ENCODE peak calls at places on chromosome 3, in eight cellular contexts. One of them, this sample, is unnamed.

GRCh38 chr3:31981206-31982181 is at the start of the genes OSBPL10 and ZNF860:
- DNase-seq in AG20443: peak; percentile 77
- DNase-seq in breast epithelium: peak; percentile 77
- DNase-seq in H54: peak; percentile 69
- DNase-seq in MCF 10A: peak; percentile 95
- DNase-seq in activated CD4-positive, alpha-beta T cell treated with anti-CD3 and anti-CD28 coated beads for 4 hours: peak; percentile 8
- DNase-seq in psoas muscle: peak; percentile 86
- DNase-seq in EL: peak; percentile 94
- DNase-seq in this sample: peak; percentile 94

GRCh38 chr3:37779289-37780152 is 82.2 kb upstream of the CTDSPL start:
- DNase-seq in AG20443: peak; percentile 86
- DNase-seq in breast epithelium: no peak
- DNase-seq in H54: peak; percentile 50
- DNase-seq in MCF 10A: peak; percentile 69
- DNase-seq in activated CD4-positive, alpha-beta T cell treated with anti-CD3 and anti-CD28 coated beads for 4 hours: no peak
- DNase-seq in psoas muscle: no peak
- DNase-seq in EL: peak; percentile 69
- DNase-seq in this sample: peak; percentile 87

GRCh38 chr3:46070458-46071136 is 43.3 kb upstream of the XCR1 start:
- DNase-seq in AG20443: no peak
- DNase-seq in breast epithelium: no peak
- DNase-seq in H54: no peak
- DNase-seq in MCF 10A: no peak
- DNase-seq in activated CD4-positive, alpha-beta T cell treated with anti-CD3 and anti-CD28 coated beads for 4 hours: no peak
- DNase-seq in psoas muscle: no peak
- DNase-seq in EL: no peak
- DNase-seq in this sample: no peak

GRCh38 chr3:152259480-152259879 is 9.2 kb upstream of the MBNL1 start:
- DNase-seq in AG20443: no peak
- DNase-seq in breast epithelium: no peak
- DNase-seq in H54: no peak
- DNase-seq in MCF 10A: no peak
- DNase-seq in activated CD4-positive, alpha-beta T cell treated with anti-CD3 and anti-CD28 coated beads for 4 hours: no peak
- DNase-seq in psoas muscle: no peak
- DNase-seq in EL: no peak
- DNase-seq in this sample: no peak

GRCh38 chr3:197750863-197751737 is 1.4 kb downstream of the FYTTD1 start:
- DNase-seq in AG20443: peak; percentile 33
- DNase-seq in breast epithelium: peak; percentile 26
- DNase-seq in H54: no peak
- DNase-seq in MCF 10A: peak; percentile 52
- DNase-seq in activated CD4-positive, alpha-beta T cell treated with anti-CD3 and anti-CD28 coated beads for 4 hours: peak; percentile 24
- DNase-seq in psoas muscle: peak; percentile 82
- DNase-seq in EL: peak; percentile 49
- DNase-seq in this sample: peak; percentile 77

GRCh38 chr3:4704552-4704951 is 211.4 kb downstream of the ITPR1 start:
- DNase-seq in AG20443: no peak
- DNase-seq in breast epithelium: no peak
- DNase-seq in H54: no peak
- DNase-seq in MCF 10A: no peak
- DNase-seq in activated CD4-positive, alpha-beta T cell treated with anti-CD3 and anti-CD28 coated beads for 4 hours: no peak
- DNase-seq in psoas muscle: no peak
- DNase-seq in EL: no peak
- DNase-seq in this sample: no peak

GRCh38 chr3:44584646-44585501 is at the start of gene ZNF660:
- DNase-seq in AG20443: peak; percentile 89
- DNase-seq in breast epithelium: peak; percentile 19
- DNase-seq in H54: no peak
- DNase-seq in MCF 10A: no peak
- DNase-seq in activated CD4-positive, alpha-beta T cell treated with anti-CD3 and anti-CD28 coated beads for 4 hours: no peak
- DNase-seq in psoas muscle: peak; percentile 69
- DNase-seq in EL: peak; percentile 72
- DNase-seq in this sample: peak; percentile 37

GRCh38 chr3:43699864-43700263 is 9.1 kb downstream of the ABHD5 start:
- DNase-seq in AG20443: no peak
- DNase-seq in breast epithelium: no peak
- DNase-seq in H54: no peak
- DNase-seq in MCF 10A: peak; percentile 52
- DNase-seq in activated CD4-positive, alpha-beta T cell treated with anti-CD3 and anti-CD28 coated beads for 4 hours: no peak
- DNase-seq in psoas muscle: no peak
- DNase-seq in EL: peak; percentile 28
- DNase-seq in this sample: no peak

GRCh38 chr3:20039765-20040475 is at the start of gene KAT2B:
- DNase-seq in AG20443: peak; percentile 86
- DNase-seq in breast epithelium: peak; percentile 52
- DNase-seq in H54: peak; percentile 63
- DNase-seq in MCF 10A: peak; percentile 70
- DNase-seq in activated CD4-positive, alpha-beta T cell treated with anti-CD3 and anti-CD28 coated beads for 4 hours: peak; percentile 80
- DNase-seq in psoas muscle: peak; percentile 81
- DNase-seq in EL: peak; percentile 70
- DNase-seq in this sample: peak; percentile 86

GRCh38 chr3:37892917-37893595 is 31.4 kb downstream of the CTDSPL start:
- DNase-seq in AG20443: peak; percentile 22
- DNase-seq in breast epithelium: no peak
- DNase-seq in H54: no peak
- DNase-seq in MCF 10A: no peak
- DNase-seq in activated CD4-positive, alpha-beta T cell treated with anti-CD3 and anti-CD28 coated beads for 4 hours: no peak
- DNase-seq in psoas muscle: peak; percentile 43
- DNase-seq in EL: no peak
- DNase-seq in this sample: peak; percentile 37

GRCh38 chr3:189361103-189361835 is 189.5 kb downstream of the TPRG1 start:
- DNase-seq in AG20443: no peak
- DNase-seq in breast epithelium: no peak
- DNase-seq in H54: no peak
- DNase-seq in MCF 10A: no peak
- DNase-seq in activated CD4-positive, alpha-beta T cell treated with anti-CD3 and anti-CD28 coated beads for 4 hours: no peak
- DNase-seq in psoas muscle: no peak
- DNase-seq in EL: peak; percentile 9
- DNase-seq in this sample: no peak

GRCh38 chr3:29313074-29313473 is 32.2 kb downstream of the RBMS3 start:
- DNase-seq in AG20443: peak; percentile 22
- DNase-seq in breast epithelium: no peak
- DNase-seq in H54: no peak
- DNase-seq in MCF 10A: no peak
- DNase-seq in activated CD4-positive, alpha-beta T cell treated with anti-CD3 and anti-CD28 coated beads for 4 hours: no peak
- DNase-seq in psoas muscle: no peak
- DNase-seq in EL: no peak
- DNase-seq in this sample: no peak

GRCh38 chr3:141876381-141876890 is at the start of gene ATP1B3:
- DNase-seq in AG20443: peak; percentile 96
- DNase-seq in breast epithelium: peak; percentile 67
- DNase-seq in H54: peak; percentile 70
- DNase-seq in MCF 10A: peak; percentile 82
- DNase-seq in activated CD4-positive, alpha-beta T cell treated with anti-CD3 and anti-CD28 coated beads for 4 hours: peak; percentile 76
- DNase-seq in psoas muscle: peak; percentile 86
- DNase-seq in EL: peak; percentile 85
- DNase-seq in this sample: peak; percentile 87

GRCh38 chr3:14678015-14678503 is 3.1 kb downstream of the C3orf20 start:
- DNase-seq in AG20443: no peak
- DNase-seq in breast epithelium: no peak
- DNase-seq in H54: no peak
- DNase-seq in MCF 10A: no peak
- DNase-seq in activated CD4-positive, alpha-beta T cell treated with anti-CD3 and anti-CD28 coated beads for 4 hours: no peak
- DNase-seq in psoas muscle: no peak
- DNase-seq in EL: no peak
- DNase-seq in this sample: no peak

GRCh38 chr3:171420667-171421066 is 39.5 kb downstream of the TNIK start:
- DNase-seq in AG20443: no peak
- DNase-seq in breast epithelium: no peak
- DNase-seq in H54: no peak
- DNase-seq in MCF 10A: no peak
- DNase-seq in activated CD4-positive, alpha-beta T cell treated with anti-CD3 and anti-CD28 coated beads for 4 hours: no peak
- DNase-seq in psoas muscle: no peak
- DNase-seq in EL: no peak
- DNase-seq in this sample: no peak

GRCh38 chr3:62070891-62071290 is 302.5 kb downstream of the FEZF2 start:
- DNase-seq in AG20443: no peak
- DNase-seq in breast epithelium: no peak
- DNase-seq in H54: no peak
- DNase-seq in MCF 10A: no peak
- DNase-seq in activated CD4-positive, alpha-beta T cell treated with anti-CD3 and anti-CD28 coated beads for 4 hours: no peak
- DNase-seq in psoas muscle: no peak
- DNase-seq in EL: no peak
- DNase-seq in this sample: no peak

GRCh38 chr3:177498037-177498857 is 301.0 kb upstream of the TBL1XR1 start:
- DNase-seq in AG20443: no peak
- DNase-seq in breast epithelium: no peak
- DNase-seq in H54: peak; percentile 19
- DNase-seq in MCF 10A: peak; percentile 98
- DNase-seq in activated CD4-positive, alpha-beta T cell treated with anti-CD3 and anti-CD28 coated beads for 4 hours: no peak
- DNase-seq in psoas muscle: no peak
- DNase-seq in EL: no peak
- DNase-seq in this sample: no peak

GRCh38 chr3:133547432-133548041 is 25.9 kb upstream of the CDV3 start:
- DNase-seq in AG20443: peak; percentile 84
- DNase-seq in breast epithelium: peak; percentile 25
- DNase-seq in H54: no peak
- DNase-seq in MCF 10A: peak; percentile 47
- DNase-seq in activated CD4-positive, alpha-beta T cell treated with anti-CD3 and anti-CD28 coated beads for 4 hours: no peak
- DNase-seq in psoas muscle: no peak
- DNase-seq in EL: peak; percentile 84
- DNase-seq in this sample: peak; percentile 39

GRCh38 chr3:81289676-81290075 is 471.8 kb downstream of the GBE1 start:
- DNase-seq in AG20443: no peak
- DNase-seq in breast epithelium: no peak
- DNase-seq in H54: no peak
- DNase-seq in MCF 10A: no peak
- DNase-seq in activated CD4-positive, alpha-beta T cell treated with anti-CD3 and anti-CD28 coated beads for 4 hours: no peak
- DNase-seq in psoas muscle: no peak
- DNase-seq in EL: peak; percentile 32
- DNase-seq in this sample: no peak

GRCh38 chr3:128318275-128318920 is 148.3 kb downstream of the DNAJB8 start:
- DNase-seq in AG20443: no peak
- DNase-seq in breast epithelium: no peak
- DNase-seq in H54: no peak
- DNase-seq in MCF 10A: no peak
- DNase-seq in activated CD4-positive, alpha-beta T cell treated with anti-CD3 and anti-CD28 coated beads for 4 hours: no peak
- DNase-seq in psoas muscle: no peak
- DNase-seq in EL: no peak
- DNase-seq in this sample: no peak

GRCh38 chr3:95460274-95460673 is 1354.1 kb upstream of the EPHA6 start:
- DNase-seq in AG20443: no peak
- DNase-seq in breast epithelium: no peak
- DNase-seq in H54: no peak
- DNase-seq in MCF 10A: no peak
- DNase-seq in activated CD4-positive, alpha-beta T cell treated with anti-CD3 and anti-CD28 coated beads for 4 hours: no peak
- DNase-seq in psoas muscle: no peak
- DNase-seq in EL: no peak
- DNase-seq in this sample: no peak

GRCh38 chr3:15161113-15161512 is 44.9 kb upstream of the CAPN7 start:
- DNase-seq in AG20443: peak; percentile 17
- DNase-seq in breast epithelium: no peak
- DNase-seq in H54: no peak
- DNase-seq in MCF 10A: no peak
- DNase-seq in activated CD4-positive, alpha-beta T cell treated with anti-CD3 and anti-CD28 coated beads for 4 hours: no peak
- DNase-seq in psoas muscle: no peak
- DNase-seq in EL: no peak
- DNase-seq in this sample: no peak

GRCh38 chr3:184005981-184006507 is 11.6 kb downstream of the ABCC5 start:
- DNase-seq in AG20443: no peak
- DNase-seq in breast epithelium: peak; percentile 52
- DNase-seq in H54: peak; percentile 63
- DNase-seq in MCF 10A: peak; percentile 86
- DNase-seq in activated CD4-positive, alpha-beta T cell treated with anti-CD3 and anti-CD28 coated beads for 4 hours: no peak
- DNase-seq in psoas muscle: peak; percentile 68
- DNase-seq in EL: no peak
- DNase-seq in this sample: no peak

GRCh38 chr3:6965881-6966280 is 105.0 kb downstream of the GRM7 start:
- DNase-seq in AG20443: no peak
- DNase-seq in breast epithelium: no peak
- DNase-seq in H54: no peak
- DNase-seq in MCF 10A: no peak
- DNase-seq in activated CD4-positive, alpha-beta T cell treated with anti-CD3 and anti-CD28 coated beads for 4 hours: no peak
- DNase-seq in psoas muscle: no peak
- DNase-seq in EL: no peak
- DNase-seq in this sample: no peak

GRCh38 chr3:52299815-52300611 is 12.4 kb downstream of the GLYCTK start:
- DNase-seq in AG20443: peak; percentile 49
- DNase-seq in breast epithelium: no peak
- DNase-seq in H54: peak; percentile 69
- DNase-seq in MCF 10A: peak; percentile 18
- DNase-seq in activated CD4-positive, alpha-beta T cell treated with anti-CD3 and anti-CD28 coated beads for 4 hours: no peak
- DNase-seq in psoas muscle: no peak
- DNase-seq in EL: peak; percentile 25
- DNase-seq in this sample: peak; percentile 56

GRCh38 chr3:105791134-105791533 is 77.7 kb downstream of the CBLB start:
- DNase-seq in AG20443: peak; percentile 41
- DNase-seq in breast epithelium: no peak
- DNase-seq in H54: no peak
- DNase-seq in MCF 10A: peak; percentile 53
- DNase-seq in activated CD4-positive, alpha-beta T cell treated with anti-CD3 and anti-CD28 coated beads for 4 hours: no peak
- DNase-seq in psoas muscle: no peak
- DNase-seq in EL: peak; percentile 51
- DNase-seq in this sample: peak; percentile 83

GRCh38 chr3:182618981-182619591 is 174.2 kb upstream of the ATP11B start:
- DNase-seq in AG20443: no peak
- DNase-seq in breast epithelium: no peak
- DNase-seq in H54: peak; percentile 23
- DNase-seq in MCF 10A: peak; percentile 79
- DNase-seq in activated CD4-positive, alpha-beta T cell treated with anti-CD3 and anti-CD28 coated beads for 4 hours: no peak
- DNase-seq in psoas muscle: no peak
- DNase-seq in EL: peak; percentile 51
- DNase-seq in this sample: no peak

GRCh38 chr3:120741837-120742197 is 499 bp downstream of the RABL3 start:
- DNase-seq in AG20443: peak; percentile 13
- DNase-seq in breast epithelium: no peak
- DNase-seq in H54: no peak
- DNase-seq in MCF 10A: no peak
- DNase-seq in activated CD4-positive, alpha-beta T cell treated with anti-CD3 and anti-CD28 coated beads for 4 hours: no peak
- DNase-seq in psoas muscle: no peak
- DNase-seq in EL: peak; percentile 58
- DNase-seq in this sample: no peak

GRCh38 chr3:49500408-49501257 is 30.6 kb downstream of the DAG1 start:
- DNase-seq in AG20443: peak; percentile 95
- DNase-seq in breast epithelium: peak; percentile 59
- DNase-seq in H54: peak; percentile 76
- DNase-seq in MCF 10A: peak; percentile 96
- DNase-seq in activated CD4-positive, alpha-beta T cell treated with anti-CD3 and anti-CD28 coated beads for 4 hours: no peak
- DNase-seq in psoas muscle: peak; percentile 72
- DNase-seq in EL: peak; percentile 95
- DNase-seq in this sample: peak; percentile 98

GRCh38 chr3:107394502-107394901 is 17.3 kb downstream of the CCDC54 start:
- DNase-seq in AG20443: no peak
- DNase-seq in breast epithelium: no peak
- DNase-seq in H54: no peak
- DNase-seq in MCF 10A: no peak
- DNase-seq in activated CD4-positive, alpha-beta T cell treated with anti-CD3 and anti-CD28 coated beads for 4 hours: no peak
- DNase-seq in psoas muscle: no peak
- DNase-seq in EL: no peak
- DNase-seq in this sample: no peak

GRCh38 chr3:113211370-113212154 is at the start of gene BOC:
- DNase-seq in AG20443: peak; percentile 81
- DNase-seq in breast epithelium: no peak
- DNase-seq in H54: peak; percentile 52
- DNase-seq in MCF 10A: peak; percentile 44
- DNase-seq in activated CD4-positive, alpha-beta T cell treated with anti-CD3 and anti-CD28 coated beads for 4 hours: no peak
- DNase-seq in psoas muscle: peak; percentile 43
- DNase-seq in EL: peak; percentile 81
- DNase-seq in this sample: peak; percentile 52

GRCh38 chr3:141933421-141934300 is 57.2 kb downstream of the ATP1B3 start:
- DNase-seq in AG20443: no peak
- DNase-seq in breast epithelium: no peak
- DNase-seq in H54: no peak
- DNase-seq in MCF 10A: no peak
- DNase-seq in activated CD4-positive, alpha-beta T cell treated with anti-CD3 and anti-CD28 coated beads for 4 hours: no peak
- DNase-seq in psoas muscle: no peak
- DNase-seq in EL: no peak
- DNase-seq in this sample: no peak

GRCh38 chr3:27521179-27521871 is 37.1 kb upstream of the SLC4A7 start:
- DNase-seq in AG20443: peak; percentile 74
- DNase-seq in breast epithelium: no peak
- DNase-seq in H54: no peak
- DNase-seq in MCF 10A: peak; percentile 96
- DNase-seq in activated CD4-positive, alpha-beta T cell treated with anti-CD3 and anti-CD28 coated beads for 4 hours: no peak
- DNase-seq in psoas muscle: no peak
- DNase-seq in EL: peak; percentile 84
- DNase-seq in this sample: peak; percentile 92

GRCh38 chr3:172307143-172307560 is 141.1 kb downstream of the GHSR start:
- DNase-seq in AG20443: no peak
- DNase-seq in breast epithelium: no peak
- DNase-seq in H54: no peak
- DNase-seq in MCF 10A: peak; percentile 42
- DNase-seq in activated CD4-positive, alpha-beta T cell treated with anti-CD3 and anti-CD28 coated beads for 4 hours: no peak
- DNase-seq in psoas muscle: no peak
- DNase-seq in EL: peak; percentile 62
- DNase-seq in this sample: peak; percentile 25

This sample was measured in foreskin fibroblast.